ENCODE peak calls at places on chromosomes 5 and 9, in five cellular contexts. X is GM12878, V is H1, Y is K562, H is HepG2. A is an unnamed sample.

GRCh38 chr9:15485836-15486678 is 24.7 kb downstream of the PSIP1 start:
- DNase-seq in X (no peak), V (no peak), Y (peak; percentile 6), H (peak; percentile 27), A (no peak)

GRCh38 chr5:124034301-124034700 is 522.3 kb downstream of the CSNK1G3 start:
- DNase-seq in X (no peak), V (no peak), Y (no peak), H (no peak), A (no peak)

GRCh38 chr5:2259494-2260107 is 376.9 kb upstream of the IRX4 start:
- DNase-seq in X (no peak), V (no peak), Y (no peak), H (no peak), A (no peak)

GRCh38 chr9:74309654-74310053 is 187.5 kb upstream of the RORB start:
- DNase-seq in X (no peak), V (no peak), Y (no peak), H (no peak), A (no peak)

GRCh38 chr9:111375062-111375461 is 45.0 kb upstream of the OR2K2 start:
- DNase-seq in X (no peak), V (no peak), Y (no peak), H (no peak), A (no peak)

GRCh38 chr9:127300886-127301447 is 36.4 kb downstream of the GARNL3 start:
- DNase-seq in X (no peak), V (no peak), Y (no peak), H (no peak), A (no peak)

GRCh38 chr5:127243011-127243410 is 47.6 kb upstream of the MEGF10 start:
- DNase-seq in X (no peak), V (no peak), Y (no peak), H (no peak), A (no peak)

GRCh38 chr5:163760498-163760897 is 255.1 kb downstream of the MAT2B start:
- DNase-seq in X (no peak), V (no peak), Y (no peak), H (peak; percentile 24), A (no peak)

GRCh38 chr9:74570879-74571512 is 73.9 kb downstream of the RORB start:
- DNase-seq in X (no peak), V (no peak), Y (peak; percentile 21), H (peak; percentile 15), A (peak; percentile 16)

GRCh38 chr9:113541019-113541900 is 77.7 kb downstream of the RGS3 start:
- DNase-seq in X (no peak), V (no peak), Y (peak; percentile 90), H (peak; percentile 37), A (peak; percentile 54)

GRCh38 chr5:95027151-95027721 is 257.7 kb downstream of the MCTP1 start:
- DNase-seq in X (no peak), V (no peak), Y (no peak), H (no peak), A (no peak)

GRCh38 chr5:160747963-160748362 is 104.0 kb downstream of the ATP10B start:
- DNase-seq in X (no peak), V (no peak), Y (no peak), H (no peak), A (no peak)

GRCh38 chr5:60492958-60493357 is 207.0 kb downstream of the DEPDC1B start:
- DNase-seq in X (no peak), V (no peak), Y (peak; percentile 5), H (peak; percentile 85), A (no peak)

GRCh38 chr5:122093415-122093814 is 15.4 kb upstream of the LOX start:
- DNase-seq in X (no peak), V (no peak), Y (no peak), H (no peak), A (no peak)

GRCh38 chr5:34044950-34045525 is 2.0 kb upstream of the C1QTNF3 start:
- DNase-seq in X (no peak), V (no peak), Y (no peak), H (no peak), A (no peak)

GRCh38 chr9:113868501-113868900 is 7.6 kb upstream of the ZNF618 start:
- DNase-seq in X (no peak), V (no peak), Y (peak; percentile 35), H (no peak), A (no peak)

GRCh38 chr5:113378960-113379541 is 55.7 kb downstream of the TSSK1B start:
- DNase-seq in X (peak; percentile 9), V (peak; percentile 44), Y (peak; percentile 62), H (peak; percentile 47), A (peak; percentile 50)

GRCh38 chr9:107227696-107228258 is 55.3 kb upstream of the RAD23B start:
- DNase-seq in X (no peak), V (no peak), Y (no peak), H (no peak), A (no peak)

GRCh38 chr9:73183917-73184861 is 32.5 kb downstream of the ANXA1 start:
- DNase-seq in X (no peak), V (no peak), Y (peak; percentile 38), H (peak; percentile 21), A (peak; percentile 38)

GRCh38 chr9:18382243-18382642 is 91.7 kb upstream of the ADAMTSL1 start:
- DNase-seq in X (no peak), V (no peak), Y (no peak), H (no peak), A (no peak)

GRCh38 chr5:10704949-10705621 is 55.9 kb downstream of the DAP start:
- DNase-seq in X (no peak), V (no peak), Y (peak; percentile 60), H (no peak), A (peak; percentile 70)

GRCh38 chr9:70441622-70442021 is 27.2 kb upstream of the KLF9 start:
- DNase-seq in X (no peak), V (no peak), Y (no peak), H (peak; percentile 86), A (no peak)

GRCh38 chr9:131096490-131097258 is at the start of gene AIF1L:
- DNase-seq in X (no peak), V (no peak), Y (peak; percentile 77), H (no peak), A (peak; percentile 29)

GRCh38 chr5:178642351-178642909 is 15.6 kb upstream of the CLK4 start:
- DNase-seq in X (no peak), V (no peak), Y (no peak), H (no peak), A (no peak)

GRCh38 chr5:142871056-142871879 is 101.1 kb downstream of the ARHGAP26 start:
- DNase-seq in X (no peak), V (no peak), Y (no peak), H (no peak), A (peak; percentile 53)

GRCh38 chr9:128505414-128505765 is 871 bp downstream of the GLE1 start:
- DNase-seq in X (no peak), V (no peak), Y (no peak), H (no peak), A (no peak)

GRCh38 chr9:36470891-36471290 is 70.8 kb upstream of the RNF38 start:
- DNase-seq in X (peak; percentile 67), V (no peak), Y (peak; percentile 5), H (no peak), A (no peak)

GRCh38 chr5:68285857-68286611 is 70.5 kb downstream of the PIK3R1 start:
- DNase-seq in X (no peak), V (no peak), Y (peak; percentile 75), H (peak; percentile 40), A (peak; percentile 44)

GRCh38 chr9:86097510-86098224 is 1.7 kb downstream of the GOLM1 start:
- DNase-seq in X (no peak), V (no peak), Y (no peak), H (no peak), A (no peak)

GRCh38 chr9:130419521-130420035 is 25.2 kb upstream of the ASS1 start:
- DNase-seq in X (no peak), V (no peak), Y (no peak), H (no peak), A (no peak)

GRCh38 chr5:148085934-148086333 is 22.2 kb downstream of the SPINK5 start:
- DNase-seq in X (no peak), V (no peak), Y (no peak), H (no peak), A (no peak)

GRCh38 chr9:1152171-1152570 is 102.0 kb downstream of the DMRT2 start:
- DNase-seq in X (no peak), V (no peak), Y (no peak), H (no peak), A (no peak)

GRCh38 chr5:6747103-6747502 is 33.9 kb downstream of the TENT4A start:
- DNase-seq in X (no peak), V (no peak), Y (no peak), H (no peak), A (no peak)

GRCh38 chr9:127179633-127180401 is 57.4 kb upstream of the ANGPTL2 start:
- DNase-seq in X (no peak), V (no peak), Y (no peak), H (no peak), A (no peak)

DNA sequence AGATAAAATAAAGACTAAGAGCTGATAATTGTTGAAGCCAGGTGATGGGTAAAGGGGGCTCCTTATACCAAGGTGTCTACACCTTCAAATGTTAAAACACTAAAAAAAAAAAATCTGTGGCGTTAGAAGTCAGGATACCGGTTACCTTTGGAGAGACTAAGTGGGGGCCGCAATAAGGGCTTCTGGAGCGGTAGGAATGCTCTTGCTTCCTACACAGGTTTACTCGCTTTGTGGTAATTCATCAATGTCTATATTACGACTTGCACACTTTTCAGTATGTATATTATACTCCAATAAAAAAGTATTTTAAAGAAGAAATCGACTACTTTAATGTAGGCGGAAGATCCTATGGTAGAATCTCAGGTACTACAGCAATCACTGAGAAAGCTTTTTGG is 12.5 kb downstream of the MRPS27 start:
- DNase-seq in X (no peak), V (no peak), Y (no peak), H (no peak), A (no peak)
- TF ChIP-seq EZH2 in X (no peak), V (no peak), Y (no peak), H (no peak), A (no peak)

GRCh38 chr5:998975-999501 is 9.6 kb upstream of the NKD2 start:
- DNase-seq in X (no peak), V (no peak), Y (no peak), H (no peak), A (no peak)
- TF ChIP-seq SIN3A in X (no peak), V (no peak), Y (no peak), H (no peak), A (no peak)

GRCh38 chr5:416636-416960 is 26.4 kb upstream of the EXOC3 start:
- DNase-seq in X (no peak), V (no peak), Y (no peak), H (no peak), A (no peak)
- TF ChIP-seq EZH2 in X (no peak), V (no peak), Y (no peak), H (no peak), A (no peak)

GRCh38 chr5:175336781-175337180 is 107.2 kb downstream of the DRD1 start:
- DNase-seq in X (no peak), V (no peak), Y (no peak), H (no peak), A (no peak)
- TF ChIP-seq SIN3A in X (no peak), V (no peak), Y (no peak), H (no peak), A (no peak)

GRCh38 chr5:55856511-55857246 is 5.5 kb downstream of the IL31RA start:
- DNase-seq in X (no peak), V (no peak), Y (no peak), H (no peak), A (no peak)

GRCh38 chr5:55864606-55865541 is 13.7 kb downstream of the IL31RA start:
- DNase-seq in X (no peak), V (no peak), Y (no peak), H (peak; percentile 63), A (no peak)

GRCh38 chr5:55857247-55857640 is 6.1 kb downstream of the IL31RA start:
- DNase-seq in X (no peak), V (no peak), Y (no peak), H (no peak), A (no peak)

GRCh38 chr5:55860709-55861108 is 9.6 kb downstream of the IL31RA start:
- DNase-seq in X (no peak), V (no peak), Y (no peak), H (no peak), A (no peak)

GRCh38 chr5:55860268-55860667 is 9.1 kb downstream of the IL31RA start:
- DNase-seq in X (no peak), V (no peak), Y (no peak), H (no peak), A (no peak)
- TF ChIP-seq EZH2 in X (no peak), V (no peak), Y (no peak), H (no peak), A (no peak)

A was measured in HCT116.